ENCODE peak calls at places on chromosome 1, in ten cellular contexts. Q is heart left ventricle, X is endothelial cell of umbilical vein, I is IMR-90, W is spleen, D is prostate gland, P is thyroid gland, G is ovary, A is K562, J is suprapubic skin. O is an unnamed sample.

GRCh38 chr1:161258439-161259386 is at the start of gene PCP4L1:
- DNase-seq in Q (peak; percentile 48), X (peak; percentile 47), I (peak; percentile 33), W (peak; percentile 73), D (peak; percentile 77), P (peak; percentile 52), G (peak; percentile 30), A (no peak), J (no peak), O (peak; percentile 65)

GRCh38 chr1:201573030-201573429 is 34.1 kb downstream of the NAV1 start:
- DNase-seq in Q (no peak), X (no peak), I (no peak), W (no peak), D (no peak), P (no peak), G (no peak), A (no peak), J (peak; percentile 58), O (no peak)

GRCh38 chr1:151547119-151547899 is 7.2 kb downstream of the TUFT1 start:
- DNase-seq in Q (peak; percentile 46), X (peak; percentile 60), I (peak; percentile 93), W (no peak), D (peak; percentile 84), P (peak; percentile 91), G (peak; percentile 49), A (no peak), J (peak; percentile 82), O (peak; percentile 65)

GRCh38 chr1:16119926-16120325 is 35.9 kb downstream of the EPHA2 start:
- DNase-seq in Q (no peak), X (no peak), I (no peak), W (peak; percentile 62), D (no peak), P (no peak), G (no peak), A (no peak), J (no peak), O (no peak)

GRCh38 chr1:244154882-244155531 is 103.9 kb downstream of the ZBTB18 start:
- DNase-seq in Q (no peak), X (no peak), I (no peak), W (no peak), D (no peak), P (no peak), G (no peak), A (no peak), J (no peak), O (no peak)

GRCh38 chr1:119829636-119830035 is 18.4 kb upstream of the REG4 start:
- DNase-seq in Q (no peak), X (no peak), I (no peak), W (no peak), D (no peak), P (no peak), G (no peak), A (no peak), J (no peak), O (no peak)

GRCh38 chr1:228336308-228337030 is 70.2 kb downstream of the TRIM11 start:
- DNase-seq in Q (peak; percentile 17), X (no peak), I (peak; percentile 49), W (peak; percentile 69), D (no peak), P (no peak), G (peak; percentile 6), A (no peak), J (peak; percentile 69), O (no peak)

GRCh38 chr1:111139234-111139955 is 498 bp downstream of the DRAM2 start:
- DNase-seq in Q (peak; percentile 43), X (peak; percentile 69), I (peak; percentile 58), W (no peak), D (peak; percentile 20), P (peak; percentile 42), G (no peak), A (peak; percentile 36), J (no peak), O (peak; percentile 30)

GRCh38 chr1:225974454-225974853 is 24.7 kb downstream of the SDE2 start:
- DNase-seq in Q (no peak), X (no peak), I (no peak), W (no peak), D (no peak), P (no peak), G (no peak), A (peak; percentile 24), J (no peak), O (no peak)
- TF ChIP-seq POLR2A in Q (no peak), X (no peak), I (no peak), W (no peak), D (no peak), P (no peak), G (no peak), A (peak; percentile 43), J (no peak), O (no peak)

GRCh38 chr1:1054099-1054700 is 19.9 kb downstream of the RNF223 start:
- DNase-seq in Q (no peak), X (no peak), I (no peak), W (no peak), D (no peak), P (no peak), G (no peak), A (no peak), J (no peak), O (no peak)

GRCh38 chr1:1052003-1052840 is 21.9 kb downstream of the RNF223 start:
- DNase-seq in Q (no peak), X (no peak), I (no peak), W (no peak), D (no peak), P (no peak), G (no peak), A (no peak), J (no peak), O (no peak)

GRCh38 chr1:1054971-1055370 is 19.1 kb downstream of the RNF223 start:
- DNase-seq in Q (no peak), X (no peak), I (no peak), W (no peak), D (no peak), P (no peak), G (no peak), A (no peak), J (no peak), O (no peak)

GRCh38 chr1:1053022-1053421 is 21.1 kb downstream of the RNF223 start:
- DNase-seq in Q (no peak), X (no peak), I (no peak), W (no peak), D (no peak), P (no peak), G (no peak), A (no peak), J (no peak), O (no peak)

DNA sequence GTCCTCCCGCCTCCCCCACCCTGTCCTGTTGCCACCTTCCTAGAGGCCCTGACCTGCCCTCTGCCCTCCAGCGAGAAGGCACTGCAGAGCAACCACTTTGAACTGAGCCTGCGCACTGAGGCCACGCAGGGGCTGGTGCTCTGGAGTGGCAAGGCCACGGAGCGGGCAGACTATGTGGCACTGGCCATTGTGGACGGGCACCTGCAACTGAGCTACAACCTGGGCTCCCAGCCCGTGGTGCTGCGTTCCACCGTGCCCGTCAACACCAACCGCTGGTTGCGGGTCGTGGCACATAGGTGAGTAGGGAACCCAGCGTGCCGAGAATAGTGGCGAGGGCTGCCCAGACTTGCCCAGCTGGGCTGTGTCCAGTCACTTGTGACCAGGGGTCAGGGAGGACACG is 20.4 kb downstream of the RNF223 start:
- DNase-seq in Q (no peak), X (no peak), I (no peak), W (no peak), D (no peak), P (no peak), G (no peak), A (no peak), J (no peak), O (no peak)
- H3K36me3 ChIP-seq in Q (no peaks in the 10 kb centered on the region), X (peaks cover 11% of the 10 kb centered on the region), I (peaks cover 54% of the 10 kb centered on the region), W (peaks cover 19% of the 10 kb centered on the region), D (no peaks in the 10 kb centered on the region), P (peaks cover 32% of the 10 kb centered on the region), G (no peaks in the 10 kb centered on the region), A (peaks cover 60% of the 10 kb centered on the region), J (peaks cover 56% of the 10 kb centered on the region), O (peaks cover 71% of the 10 kb centered on the region)

GRCh38 chr1:109482796-109483638 is 688 bp upstream of the ATXN7L2 start:
- DNase-seq in Q (peak; percentile 48), X (peak; percentile 3), I (peak; percentile 13), W (peak; percentile 91), D (no peak), P (peak; percentile 37), G (peak; percentile 53), A (peak; percentile 76), J (no peak), O (no peak)

GRCh38 chr1:109482242-109482641 is 1.5 kb upstream of the ATXN7L2 start:
- DNase-seq in Q (no peak), X (no peak), I (no peak), W (no peak), D (no peak), P (no peak), G (no peak), A (no peak), J (no peak), O (no peak)

GRCh38 chr1:109484519-109484975 is 842 bp downstream of the ATXN7L2 start:
- DNase-seq in Q (no peak), X (no peak), I (no peak), W (no peak), D (no peak), P (no peak), G (no peak), A (peak; percentile 58), J (no peak), O (no peak)

GRCh38 chr1:109483658-109484518 is at the start of gene ATXN7L2:
- DNase-seq in Q (peak; percentile 93), X (peak; percentile 92), I (peak; percentile 89), W (peak; percentile 97), D (peak; percentile 91), P (peak; percentile 90), G (peak; percentile 93), A (peak; percentile 99), J (peak; percentile 92), O (peak; percentile 94)

GRCh38 chr1:109485001-109485400 is 1.3 kb downstream of the ATXN7L2 start:
- DNase-seq in Q (no peak), X (no peak), I (no peak), W (no peak), D (no peak), P (no peak), G (no peak), A (peak; percentile 42), J (no peak), O (no peak)
- TF ChIP-seq POLR2A in Q (no peak), X (no peak), I (no peak), W (no peak), D (no peak), P (no peak), G (no peak), A (no peak), J (no peak), O (no peak)

GRCh38 chr1:154206212-154206611 is at the start of gene CFAP141:
- DNase-seq in Q (no peak), X (no peak), I (peak; percentile 21), W (no peak), D (no peak), P (no peak), G (no peak), A (no peak), J (no peak), O (no peak)

GRCh38 chr1:154208677-154209390 is 2.7 kb upstream of the CFAP141 start:
- DNase-seq in Q (no peak), X (no peak), I (no peak), W (no peak), D (no peak), P (no peak), G (no peak), A (no peak), J (no peak), O (no peak)

GRCh38 chr1:154213274-154213673 is 7.1 kb upstream of the CFAP141 start:
- DNase-seq in Q (no peak), X (no peak), I (peak; percentile 86), W (no peak), D (no peak), P (no peak), G (no peak), A (no peak), J (no peak), O (no peak)

GRCh38 chr1:154207262-154207661 is 1.1 kb upstream of the CFAP141 start:
- DNase-seq in Q (no peak), X (no peak), I (no peak), W (no peak), D (no peak), P (no peak), G (no peak), A (no peak), J (no peak), O (no peak)

GRCh38 chr1:154212083-154212482 is 6.0 kb upstream of the CFAP141 start:
- DNase-seq in Q (peak; percentile 42), X (no peak), I (no peak), W (no peak), D (no peak), P (no peak), G (no peak), A (no peak), J (no peak), O (no peak)
- H3K36me3 ChIP-seq in Q (peaks cover 48% of the 10 kb centered on the region), X (peaks cover 38% of the 10 kb centered on the region), I (peaks cover 44% of the 10 kb centered on the region), W (peaks cover 98% of the 10 kb centered on the region), D (peaks cover 8% of the 10 kb centered on the region), P (peaks cover 69% of the 10 kb centered on the region), G (no peaks in the 10 kb centered on the region), A (peaks cover 79% of the 10 kb centered on the region), J (peaks cover 80% of the 10 kb centered on the region), O (peaks cover 93% of the 10 kb centered on the region)